ENCODE peak calls at places on chromosomes 2 and 18, in four cellular contexts. M, P, C and Z are unnamed samples.

GRCh38 chr18:72543362-72544055 is 633 bp downstream of the CBLN2 start:
- DNase-seq in C (no peak), P (no peak), M (no peak), Z (peak)

GRCh38 chr2:62071126-62071598 is 124.8 kb upstream of the B3GNT2 start:
- DNase-seq in M (no peak), P (no peak), C (no peak), Z (no peak)

GRCh38 chr2:44358498-44358897 is 2.8 kb downstream of the PREPL start:
- DNase-seq in P (peak), C (no peak), M (no peak), Z (no peak)

GRCh38 chr2:231549446-231550239 is 19.4 kb upstream of the NMUR1 start:
- DNase-seq in M (no peak), P (no peak), C (no peak), Z (no peak)

GRCh38 chr2:198913394-198914152 is 544.2 kb downstream of the SATB2 start:
- DNase-seq in P (peak), M (no peak), C (no peak), Z (peak)

GRCh38 chr2:112688086-112688880 is 32.5 kb upstream of the NT5DC4 start:
- DNase-seq in M (no peak), C (no peak), P (no peak), Z (no peak)

GRCh38 chr2:24971300-24971549 is 530 bp downstream of the DNAJC27 start:
- DNase-seq in M (no peak), C (no peak), P (no peak), Z (peak)

GRCh38 chr2:54204476-54204875 is 51.6 kb downstream of the TSPYL6 start:
- DNase-seq in C (no peak), M (no peak), P (no peak), Z (no peak)

GRCh38 chr18:59605633-59606192 is 91.5 kb downstream of the CCBE1 start:
- DNase-seq in M (no peak), P (no peak), C (no peak), Z (no peak)

GRCh38 chr2:229931241-229931640 is 8.9 kb downstream of the FBXO36 start:
- DNase-seq in P (no peak), M (no peak), C (no peak), Z (no peak)

GRCh38 chr18:6866552-6866951 is 137.0 kb downstream of the ARHGAP28 start:
- DNase-seq in M (no peak), C (no peak), P (no peak), Z (no peak)

GRCh38 chr2:893311-893710 is 57.3 kb upstream of the SNTG2 start:
- DNase-seq in M (peak), P (no peak), C (no peak), Z (no peak)

GRCh38 chr2:212037062-212037461 is 501.5 kb downstream of the ERBB4 start:
- DNase-seq in P (no peak), C (no peak), M (no peak), Z (no peak)

GRCh38 chr2:20675701-20676352 is 8.9 kb downstream of the GDF7 start:
- DNase-seq in P (peak), M (no peak), C (no peak), Z (peak)

GRCh38 chr2:204967199-204967995 is 422.1 kb downstream of the PARD3B start:
- DNase-seq in P (no peak), M (no peak), C (no peak), Z (no peak)

GRCh38 chr2:33511141-33511540 is 34.7 kb downstream of the RASGRP3 start:
- DNase-seq in M (no peak), C (no peak), P (no peak), Z (no peak)

GRCh38 chr2:217835931-217836881 is 166.6 kb downstream of the TNS1 start:
- DNase-seq in M (no peak), C (peak), P (no peak), Z (no peak)

GRCh38 chr2:24007693-24008092 is 2.2 kb upstream of the MFSD2B start:
- DNase-seq in M (no peak), C (no peak), P (no peak), Z (no peak)

GRCh38 chr2:74440005-74440377 is 1.7 kb downstream of the RTKN start:
- DNase-seq in C (no peak), P (no peak), M (no peak), Z (no peak)

GRCh38 chr2:239738159-239738558 is 287.0 kb downstream of the NDUFA10 start:
- DNase-seq in M (no peak), C (no peak), P (no peak), Z (no peak)

GRCh38 chr2:239737144-239737463 is 288.0 kb downstream of the NDUFA10 start:
- DNase-seq in C (no peak), P (no peak), M (no peak), Z (no peak)

GRCh38 chr2:239736358-239737143 is 288.6 kb downstream of the NDUFA10 start:
- DNase-seq in C (no peak), M (no peak), P (no peak), Z (no peak)

GRCh38 chr2:239742377-239742776 is 282.8 kb downstream of the NDUFA10 start:
- DNase-seq in C (no peak), M (no peak), P (no peak), Z (no peak)

DNA sequence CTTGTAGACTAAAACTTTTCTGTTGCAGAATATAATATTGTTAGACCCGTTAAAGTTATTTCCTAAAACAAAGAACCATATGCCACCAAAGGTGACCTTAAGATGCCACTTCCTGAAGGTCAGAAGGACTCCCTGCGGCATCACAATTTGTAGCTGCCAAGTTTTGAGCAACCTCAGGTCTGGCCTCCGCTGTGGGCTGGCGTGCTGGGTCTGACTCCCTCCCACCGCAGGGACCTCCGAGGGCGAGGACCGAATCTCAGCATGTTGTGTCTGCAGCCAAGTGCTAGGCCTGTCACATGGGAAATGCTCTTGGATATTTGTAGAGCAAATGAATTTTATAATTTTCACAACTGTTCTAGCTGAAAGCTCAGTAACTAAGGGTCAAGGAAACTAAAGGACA is 285.9 kb downstream of the NDUFA10 start:
- DNase-seq in P (no peak), M (no peak), C (no peak), Z (no peak)
- TF ChIP-seq SPI1 in P (no peak), M (no peak), C (no peak), Z (no peak)

DNA sequence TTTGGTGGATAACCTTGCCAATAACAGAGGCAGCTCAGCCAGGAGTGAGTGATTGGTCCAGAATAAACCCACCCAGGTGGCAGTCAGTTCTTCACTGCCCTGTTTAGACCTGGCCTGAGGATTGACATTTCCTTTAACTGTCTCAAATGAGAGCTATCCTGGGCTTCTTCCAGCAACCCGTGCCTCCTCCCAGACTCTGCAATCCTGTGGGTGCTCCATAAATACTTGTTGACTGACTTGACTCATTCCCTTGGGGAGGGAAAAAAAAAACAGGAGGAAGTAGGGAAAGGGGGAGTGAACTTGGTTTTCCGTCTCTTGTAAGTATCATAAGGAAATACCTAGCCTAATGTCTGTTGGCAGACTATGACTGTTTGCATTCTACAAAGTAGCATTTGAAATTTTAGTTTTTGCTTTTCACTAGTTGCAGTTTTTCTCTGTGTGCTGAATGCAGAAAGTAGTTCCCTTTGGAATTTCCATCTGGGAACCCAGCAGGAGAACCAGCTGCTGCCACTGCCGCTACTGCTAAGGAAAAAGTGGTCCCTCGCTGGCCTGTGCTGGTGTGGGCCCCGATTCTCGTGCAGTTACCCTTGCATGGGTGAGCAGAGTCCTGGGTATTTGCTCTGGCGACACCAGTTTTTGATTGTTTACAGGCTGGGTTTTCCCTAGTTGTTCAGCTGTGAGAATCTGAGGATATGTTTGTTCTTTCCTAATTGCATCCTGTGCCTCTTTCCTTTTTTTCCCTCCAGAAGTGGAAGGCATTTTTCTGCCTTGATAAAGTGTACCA is 78.9 kb downstream of the TGOLN2 start:
- DNase-seq in C (no peak), P (no peak), M (no peak), Z (no peak)
- TF ChIP-seq SPI1 in C (no peak), P (no peak), M (no peak), Z (no peak)

GRCh38 chr18:62486290-62486964 is 36.4 kb upstream of the ZCCHC2 start:
- DNase-seq in M (peak), C (no peak), P (no peak), Z (no peak)
- TF ChIP-seq SPI1 in M (no peak), C (no peak), P (no peak), Z (no peak)

GRCh38 chr2:232838406-232838874 is 31.6 kb upstream of the SNORC start:
- DNase-seq in C (peak), M (peak), P (peak), Z (peak)
- TF ChIP-seq SPI1 in C (no peak), M (no peak), P (no peak), Z (no peak)

DNA sequence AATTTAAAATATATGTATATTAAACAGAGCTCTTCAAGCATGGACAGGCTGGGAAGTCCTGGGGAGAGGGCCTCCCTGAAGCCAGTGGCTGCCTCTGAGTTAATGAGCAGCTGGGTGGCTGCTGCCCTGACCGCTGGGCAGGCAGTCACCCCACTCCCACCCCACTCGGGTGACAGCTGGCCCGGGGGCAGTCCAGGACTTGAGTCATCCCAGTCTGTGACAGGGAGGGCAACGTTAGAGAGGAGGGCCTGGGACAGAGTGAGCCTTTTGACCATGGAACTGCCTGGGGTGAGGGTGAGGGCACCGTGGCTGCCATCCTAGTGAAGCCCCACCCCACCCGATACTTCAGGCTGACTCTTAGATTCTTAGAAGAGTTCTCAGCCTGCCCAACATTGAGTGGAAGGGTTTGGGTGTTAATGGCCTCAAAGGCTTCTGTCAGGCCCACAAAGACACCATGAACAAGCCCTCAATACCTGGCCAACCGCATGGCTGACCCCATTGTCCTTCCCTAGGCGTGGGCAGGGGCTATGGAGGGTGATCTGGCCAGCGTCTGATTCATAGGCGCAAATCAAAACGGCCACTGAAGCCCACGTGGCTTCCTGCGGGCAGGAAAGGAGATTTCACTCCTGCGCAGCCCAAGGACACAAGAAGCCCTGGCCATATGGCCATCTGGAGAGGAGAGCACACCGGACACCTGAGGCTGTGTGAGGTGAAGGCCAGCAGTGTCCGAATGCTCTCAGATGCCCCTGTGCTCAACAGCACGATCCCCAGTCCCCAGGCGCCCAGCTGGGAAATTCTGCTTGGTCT is 47.5 kb downstream of the MRPS5 start:
- DNase-seq in C (no peak), P (no peak), M (no peak), Z (no peak)
- TF ChIP-seq SPI1 in C (no peak), P (no peak), M (no peak), Z (no peak)

GRCh38 chr2:64326578-64327050 is 127.3 kb upstream of the LGALSL start:
- DNase-seq in C (no peak), P (no peak), M (no peak), Z (no peak)

GRCh38 chr2:64325852-64326577 is 127.9 kb upstream of the LGALSL start:
- DNase-seq in M (no peak), P (peak), C (no peak), Z (peak)

GRCh38 chr2:64328415-64328722 is 125.6 kb upstream of the LGALSL start:
- DNase-seq in M (no peak), C (no peak), P (peak), Z (no peak)

GRCh38 chr2:64327129-64327509 is 126.8 kb upstream of the LGALSL start:
- DNase-seq in P (no peak), M (no peak), C (no peak), Z (no peak)

GRCh38 chr2:64327510-64328414 is 126.2 kb upstream of the LGALSL start:
- DNase-seq in M (no peak), P (peak), C (peak), Z (no peak)
- TF ChIP-seq SPI1 in M (no peak), P (no peak), C (peak), Z (no peak)